ENCODE peak calls at places on chromosomes 2 and 18, in four cellular contexts. Y is fibroblast of lung, R is mammary epithelial cell, X is DND-41. J is an unnamed sample.

GRCh38 chr2:140436956-140437355 is 1656.8 kb upstream of the NXPH2 start:
- DNase-seq in R (no peak), Y (no peak), X (no peak), J (no peak)

GRCh38 chr18:49564435-49564834 is 2.6 kb downstream of the LIPG start:
- DNase-seq in X (no peak), Y (no peak), R (no peak), J (no peak)

GRCh38 chr2:128311755-128312341 is 6.8 kb downstream of the HS6ST1 start:
- DNase-seq in R (no peak), Y (no peak), X (no peak), J (no peak)

GRCh38 chr18:61972389-61973264 is 79.8 kb upstream of the RNF152 start:
- DNase-seq in Y (no peak), R (no peak), X (no peak), J (no peak)

GRCh38 chr2:204026294-204026693 is 89.7 kb downstream of the ICOS start:
- DNase-seq in X (no peak), Y (no peak), R (no peak), J (no peak)

GRCh38 chr2:143559202-143559601 is 430.0 kb downstream of the ARHGAP15 start:
- DNase-seq in R (no peak), Y (peak), X (no peak), J (no peak)

GRCh38 chr2:119323459-119323858 is 43.2 kb downstream of the C2orf76 start:
- DNase-seq in X (no peak), R (peak), Y (no peak), J (no peak)

GRCh38 chr18:40553029-40553428 is 1402.0 kb upstream of the PIK3C3 start:
- DNase-seq in Y (no peak), R (peak), X (no peak), J (no peak)

GRCh38 chr2:151278487-151278886 is 11.0 kb downstream of the NMI start:
- DNase-seq in R (no peak), Y (no peak), X (no peak), J (no peak)

GRCh38 chr2:17752892-17753802 is 463 bp downstream of the SMC6 start:
- DNase-seq in R (peak), X (peak), Y (peak), J (no peak)

GRCh38 chr2:55103039-55103438 is 52.8 kb upstream of the RTN4 start:
- DNase-seq in Y (no peak), X (no peak), R (no peak), J (no peak)

GRCh38 chr2:147405651-147406050 is 439.2 kb upstream of the ACVR2A start:
- DNase-seq in R (no peak), Y (peak), X (no peak), J (no peak)

GRCh38 chr2:76330865-76331264 is 620.1 kb upstream of the GCFC2 start:
- DNase-seq in R (no peak), Y (no peak), X (no peak), J (no peak)

GRCh38 chr2:195850764-195851163 is 193.7 kb downstream of the SLC39A10 start:
- DNase-seq in Y (no peak), X (no peak), R (no peak), J (no peak)

GRCh38 chr2:44970846-44971450 is 29.4 kb downstream of the SIX3 start:
- DNase-seq in X (no peak), R (no peak), Y (peak), J (no peak)

GRCh38 chr2:150981826-150982225 is 279.8 kb downstream of the RBM43 start:
- DNase-seq in X (no peak), Y (peak), R (no peak), J (no peak)

GRCh38 chr2:112646102-112646719 is 472 bp downstream of the SLC20A1 start:
- DNase-seq in R (no peak), Y (no peak), X (peak), J (no peak)

GRCh38 chr2:236548179-236548918 is 21.3 kb upstream of the ACKR3 start:
- DNase-seq in Y (peak), X (no peak), R (no peak), J (no peak)
- H3K4me3 ChIP-seq in Y (no peak), X (no peak), R (no peak), J (no peak)

GRCh38 chr18:4808891-4809290 is 353.8 kb upstream of the DLGAP1 start:
- DNase-seq in X (no peak), Y (no peak), R (no peak), J (no peak)
- H2AFZ ChIP-seq in X (no peak), Y (no peak), R (no peak), J (no peak)

GRCh38 chr2:240892925-240893324 is 3.0 kb downstream of the MAB21L4 start:
- DNase-seq in R (no peak), Y (no peak), X (no peak), J (no peak)
- H3K4me3 ChIP-seq in R (no peak), Y (no peak), X (no peak), J (no peak)

DNA sequence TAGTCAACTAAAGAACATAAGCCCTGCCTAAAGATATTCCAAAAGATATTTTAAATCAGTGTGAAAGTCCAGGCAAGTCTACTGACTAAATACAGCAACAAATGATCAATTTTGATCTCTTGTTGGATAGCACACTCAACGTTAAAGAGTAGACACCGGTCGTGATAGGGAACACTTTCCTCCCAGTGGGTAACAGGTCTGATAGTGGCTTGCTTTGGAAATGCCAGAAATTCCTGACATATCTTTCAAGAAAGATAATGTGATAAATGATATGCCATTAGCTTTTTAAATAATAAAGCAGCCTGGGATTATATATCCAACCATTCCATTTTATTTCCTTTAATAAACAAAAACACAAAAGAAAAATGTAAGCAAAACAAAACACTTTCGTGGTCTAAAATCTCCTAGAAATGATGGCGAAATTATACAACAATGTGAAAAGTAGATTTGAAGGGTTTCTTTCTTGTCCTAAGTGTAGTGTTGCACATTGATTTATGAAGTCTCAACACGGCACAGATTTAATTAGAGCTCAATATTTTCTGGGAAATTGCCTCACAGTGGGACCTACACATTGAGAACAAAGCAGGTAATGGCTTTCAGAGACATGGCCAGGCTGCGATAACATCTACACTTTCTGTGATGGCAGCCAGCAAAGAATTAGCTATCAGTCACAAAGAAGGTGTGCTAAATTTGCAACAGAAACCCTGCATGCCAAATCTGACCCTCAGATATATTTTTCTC is 158.6 kb downstream of the PPP1R1C start:
- DNase-seq in X (no peak), R (no peak), Y (no peak), J (no peak)
- H2AFZ ChIP-seq in X (no peak), R (no peak), Y (no peak), J (no peak)

GRCh38 chr2:10407841-10408648 is 40.1 kb downstream of the ODC1 start:
- DNase-seq in R (peak), X (no peak), Y (peak), J (peak)

GRCh38 chr2:10410001-10410671 is 38.0 kb downstream of the ODC1 start:
- DNase-seq in Y (no peak), R (no peak), X (no peak), J (no peak)

GRCh38 chr2:10407432-10407831 is 40.7 kb downstream of the ODC1 start:
- DNase-seq in R (no peak), Y (no peak), X (peak), J (no peak)

GRCh38 chr2:10410716-10411437 is 37.2 kb downstream of the ODC1 start:
- DNase-seq in X (no peak), Y (no peak), R (no peak), J (no peak)

DNA sequence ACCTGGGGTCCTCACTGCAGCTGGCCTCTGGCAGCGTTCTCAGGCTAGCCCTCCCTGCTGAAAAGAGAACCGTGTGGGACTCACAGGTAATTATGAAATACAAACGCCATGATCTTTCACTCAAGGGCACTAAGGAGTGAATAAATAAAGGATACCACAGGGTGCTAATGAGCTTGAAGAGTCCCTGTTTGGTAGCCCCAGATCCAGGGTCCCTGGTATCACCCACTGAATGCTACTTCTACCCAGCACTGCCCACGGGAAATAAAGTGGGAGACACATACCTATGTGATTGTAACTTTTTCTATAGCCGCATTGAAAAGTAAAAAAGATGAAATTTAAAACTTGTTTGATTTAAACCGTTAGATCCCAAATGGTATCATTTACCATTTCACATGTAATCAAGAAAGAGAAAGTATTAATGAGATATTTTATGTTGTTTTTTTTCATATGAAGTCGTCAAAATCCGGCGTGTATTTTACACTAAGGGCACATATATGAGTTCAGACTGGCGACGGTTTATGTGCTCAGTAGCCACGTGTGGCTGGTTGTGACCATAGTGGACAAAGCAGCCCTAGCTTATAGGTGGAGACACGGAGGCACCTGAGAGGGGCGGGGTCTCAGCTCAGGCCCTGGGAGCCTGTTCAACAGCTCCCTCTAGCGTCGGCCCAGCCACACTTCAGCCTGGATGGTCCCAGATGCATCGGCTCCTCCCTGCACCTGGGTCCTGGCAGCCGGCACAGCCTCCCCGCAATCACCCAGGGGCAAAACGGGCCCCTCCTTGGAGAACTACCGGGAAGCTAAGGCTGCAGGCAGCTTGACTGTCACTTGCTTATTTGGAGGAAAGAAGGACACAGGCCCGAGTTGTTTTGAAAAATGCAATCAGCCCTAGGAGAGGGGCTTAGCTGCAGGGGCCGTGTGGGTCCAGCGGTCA is 39.2 kb downstream of the ODC1 start:
- DNase-seq in R (peak), Y (peak), X (peak), J (no peak)
- H3K4me3 ChIP-seq in R (no peak), Y (no peak), X (no peak), J (no peak)

J was measured in keratinocyte.